ENCODE peak calls at places on chromosome 13, in five cellular contexts. R, M, C, L and Q are unnamed samples.

GRCh38 chr13:48775285-48775684 is 121.6 kb downstream of the CYSLTR2 start:
- DNase-seq in R (no peak), M (no peak), C (no peak), L (no peak), Q (no peak)

GRCh38 chr13:78632956-78633355 is 26.0 kb downstream of the OBI1 start:
- DNase-seq in R (no peak), M (no peak), C (no peak), L (no peak), Q (no peak)

GRCh38 chr13:109427148-109427547 is 359.2 kb downstream of the IRS2 start:
- DNase-seq in R (no peak), M (no peak), C (no peak), L (no peak), Q (no peak)

GRCh38 chr13:98557934-98558630 is 18.8 kb downstream of the STK24 start:
- DNase-seq in R (no peak), M (no peak), C (no peak), L (no peak), Q (no peak)

GRCh38 chr13:52405369-52405766 is 604 bp downstream of the THSD1 start:
- DNase-seq in R (no peak), M (no peak), C (no peak), L (no peak), Q (no peak)

GRCh38 chr13:106034201-106034600 is 501.3 kb downstream of the EFNB2 start:
- DNase-seq in R (no peak), M (no peak), C (no peak), L (no peak), Q (no peak)

GRCh38 chr13:29800687-29801086 is 49.7 kb downstream of the UBL3 start:
- DNase-seq in R (no peak), M (no peak), C (no peak), L (no peak), Q (no peak)

GRCh38 chr13:26952551-26953138 is 192.1 kb upstream of the GPR12 start:
- DNase-seq in R (no peak), M (no peak), C (no peak), L (no peak), Q (no peak)

GRCh38 chr13:106689906-106690305 is 122.0 kb upstream of the ARGLU1 start:
- DNase-seq in R (no peak), M (no peak), C (no peak), L (no peak), Q (no peak)

GRCh38 chr13:41588899-41589298 is 131.5 kb downstream of the RGCC start:
- DNase-seq in R (no peak), M (no peak), C (no peak), L (no peak), Q (no peak)

GRCh38 chr13:110232756-110233155 is 74.2 kb downstream of the COL4A1 start:
- DNase-seq in R (no peak), M (no peak), C (no peak), L (no peak), Q (no peak)